ENCODE peak calls at places on chromosomes 16 and 17, in eight cellular contexts. X is astrocyte of the spinal cord; K is foreskin fibroblast; Z is lower leg skin; N is AG09309; D is fibroblast of lung; F is CD8-positive, alpha-beta T cell; B is upper lobe of right lung. G is an unnamed sample.

GRCh38 chr16:46649571-46649970 is 28.4 kb upstream of the SHCBP1 start:
- DNase-seq in X (peak), K (no peak), Z (no peak), N (no peak), D (peak), F (no peak), B (no peak), G (no peak)

GRCh38 chr16:80058236-80058635 is 457.7 kb upstream of the MAF start:
- DNase-seq in X (no peak), K (no peak), Z (peak), N (no peak), D (no peak), F (no peak), B (no peak), G (no peak)

GRCh38 chr17:41116292-41116691 is 1.9 kb downstream of the KRTAP4-11 start:
- DNase-seq in X (no peak), K (no peak), Z (no peak), N (no peak), D (no peak), F (no peak), B (no peak), G (no peak)

GRCh38 chr17:39450847-39451581 is at the start of gene MED1:
- DNase-seq in X (peak), K (peak), Z (peak), N (peak), D (peak), F (peak), B (peak), G (peak)

GRCh38 chr17:4666296-4666695 is 24.8 kb upstream of the ALOX15 start:
- DNase-seq in X (no peak), K (no peak), Z (no peak), N (no peak), D (no peak), F (no peak), B (no peak), G (no peak)

GRCh38 chr16:11142261-11142630 is 113.8 kb downstream of the SOCS1 start:
- DNase-seq in X (no peak), K (no peak), Z (no peak), N (no peak), D (no peak), F (no peak), B (no peak), G (no peak)

GRCh38 chr16:68116256-68116853 is 31.2 kb downstream of the NFATC3 start:
- DNase-seq in X (peak), K (peak), Z (no peak), N (peak), D (peak), F (no peak), B (no peak), G (no peak)

GRCh38 chr17:70288540-70289290 is 119.4 kb downstream of the KCNJ2 start:
- DNase-seq in X (no peak), K (no peak), Z (no peak), N (no peak), D (no peak), F (no peak), B (no peak), G (no peak)

GRCh38 chr17:68198931-68199836 is 48.7 kb upstream of the AMZ2 start:
- DNase-seq in X (peak), K (no peak), Z (no peak), N (no peak), D (no peak), F (no peak), B (no peak), G (no peak)
- H3K4me3 ChIP-seq in X (no peak), K (no peak), Z (no peak), N (no peak), D (no peak), F (peak), B (peak), G (peak)

GRCh38 chr16:85991856-85992255 is 92.9 kb downstream of the IRF8 start:
- DNase-seq in X (no peak), K (no peak), Z (no peak), N (no peak), D (no peak), F (no peak), B (peak), G (no peak)
- H3K4me3 ChIP-seq in X (no peak), K (no peak), Z (no peak), N (no peak), D (no peak), F (no peak), B (no peak), G (no peak)

GRCh38 chr17:7703584-7704574 is 1.1 kb upstream of the EFNB3 start:
- DNase-seq in X (peak), K (peak), Z (no peak), N (no peak), D (peak), F (no peak), B (no peak), G (peak)
- H3K4me3 ChIP-seq in X (no peak), K (peak), Z (no peak), N (peak), D (no peak), F (no peak), B (no peak), G (no peak)

DNA sequence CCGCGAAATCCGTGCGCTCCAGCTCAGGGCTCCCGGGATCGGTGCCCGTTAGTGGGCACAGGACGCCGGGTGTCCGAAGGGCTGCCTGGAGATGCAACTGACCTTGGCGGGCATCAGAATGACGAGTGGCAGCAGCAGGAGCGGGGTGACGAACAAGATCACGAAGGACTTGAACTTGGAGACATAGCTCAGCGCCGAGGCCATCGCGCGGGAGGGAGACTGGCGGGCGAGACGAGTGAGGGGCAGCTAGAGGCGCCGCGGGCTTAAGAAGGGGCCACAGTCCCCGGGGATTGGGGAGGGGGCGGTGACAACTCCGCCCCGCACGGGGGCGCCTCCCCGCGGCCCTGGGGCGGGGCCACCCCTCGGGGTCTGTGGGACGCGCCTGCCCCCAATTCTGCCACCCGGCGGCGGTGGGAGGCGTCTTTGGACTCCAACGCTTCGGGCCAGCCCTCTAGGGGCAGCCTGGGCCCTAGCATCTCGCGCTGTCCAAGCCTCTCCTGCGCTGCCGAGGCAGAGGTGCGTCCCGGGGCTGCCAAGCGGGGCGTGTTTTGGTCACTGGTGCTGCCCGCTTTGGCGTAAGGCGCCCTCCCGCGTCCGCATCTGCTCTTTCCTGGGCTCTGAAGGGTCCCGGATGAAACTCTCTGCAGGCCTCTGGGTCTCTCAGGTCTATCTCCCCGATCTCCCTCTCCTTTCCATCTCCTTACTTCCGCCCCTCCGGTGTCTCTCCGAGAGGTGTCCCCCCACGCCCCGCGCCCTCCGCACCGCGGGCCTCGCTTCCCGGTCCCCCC is at the start of gene SLC13A5:
- DNase-seq in X (no peak), K (no peak), Z (no peak), N (no peak), D (peak), F (no peak), B (no peak), G (no peak)
- H3K4me3 ChIP-seq in X (peak), K (no peak), Z (no peak), N (peak), D (no peak), F (peak), B (peak), G (no peak)

DNA sequence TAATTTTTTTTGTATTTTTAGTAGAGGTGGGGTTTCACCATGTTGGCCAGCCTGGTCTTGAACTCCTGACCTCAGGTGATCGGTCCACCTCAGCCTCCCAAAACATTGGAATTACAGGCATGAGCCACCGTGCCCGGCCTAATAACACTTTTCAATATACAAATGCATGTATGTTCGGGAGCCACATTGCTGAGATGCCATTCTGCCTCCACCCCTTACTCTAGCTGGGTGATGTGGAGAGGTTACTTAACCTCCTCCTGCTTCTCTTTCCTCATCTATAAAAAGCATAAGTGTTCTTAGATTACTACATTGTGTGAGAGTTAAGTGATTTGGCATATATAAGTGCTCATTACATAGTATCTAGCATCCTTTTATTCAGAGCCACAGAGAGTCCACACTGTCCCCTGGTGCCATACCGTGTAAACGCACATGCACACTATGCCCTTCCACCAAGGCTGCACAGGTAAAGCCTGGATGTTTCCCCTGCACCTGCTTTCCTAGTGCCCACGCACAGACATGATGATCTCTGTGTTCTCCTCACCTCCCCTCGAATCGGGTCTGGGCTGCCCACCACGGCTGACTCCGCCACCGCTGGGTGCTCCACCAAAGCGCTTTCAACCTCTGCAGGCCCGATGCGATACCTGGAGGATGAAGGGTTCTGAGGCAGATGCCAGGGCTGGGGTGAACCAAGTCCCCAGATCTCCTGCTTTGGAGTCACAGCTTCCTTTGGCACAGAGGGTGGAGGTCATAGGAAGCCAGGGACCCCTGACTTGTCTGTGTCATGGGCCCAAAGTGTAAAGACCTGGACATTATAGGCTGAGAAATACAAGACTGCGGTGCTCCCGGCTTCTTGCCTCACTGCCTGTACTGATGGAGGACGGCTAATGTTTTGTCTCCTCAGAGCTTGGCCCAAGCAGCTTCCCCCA is 49.0 kb upstream of the ACSM2B start:
- DNase-seq in X (no peak), K (no peak), Z (no peak), N (no peak), D (no peak), F (no peak), B (no peak), G (no peak)
- H3K4me3 ChIP-seq in X (no peak), K (no peak), Z (no peak), N (no peak), D (no peak), F (no peak), B (no peak), G (no peak)

DNA sequence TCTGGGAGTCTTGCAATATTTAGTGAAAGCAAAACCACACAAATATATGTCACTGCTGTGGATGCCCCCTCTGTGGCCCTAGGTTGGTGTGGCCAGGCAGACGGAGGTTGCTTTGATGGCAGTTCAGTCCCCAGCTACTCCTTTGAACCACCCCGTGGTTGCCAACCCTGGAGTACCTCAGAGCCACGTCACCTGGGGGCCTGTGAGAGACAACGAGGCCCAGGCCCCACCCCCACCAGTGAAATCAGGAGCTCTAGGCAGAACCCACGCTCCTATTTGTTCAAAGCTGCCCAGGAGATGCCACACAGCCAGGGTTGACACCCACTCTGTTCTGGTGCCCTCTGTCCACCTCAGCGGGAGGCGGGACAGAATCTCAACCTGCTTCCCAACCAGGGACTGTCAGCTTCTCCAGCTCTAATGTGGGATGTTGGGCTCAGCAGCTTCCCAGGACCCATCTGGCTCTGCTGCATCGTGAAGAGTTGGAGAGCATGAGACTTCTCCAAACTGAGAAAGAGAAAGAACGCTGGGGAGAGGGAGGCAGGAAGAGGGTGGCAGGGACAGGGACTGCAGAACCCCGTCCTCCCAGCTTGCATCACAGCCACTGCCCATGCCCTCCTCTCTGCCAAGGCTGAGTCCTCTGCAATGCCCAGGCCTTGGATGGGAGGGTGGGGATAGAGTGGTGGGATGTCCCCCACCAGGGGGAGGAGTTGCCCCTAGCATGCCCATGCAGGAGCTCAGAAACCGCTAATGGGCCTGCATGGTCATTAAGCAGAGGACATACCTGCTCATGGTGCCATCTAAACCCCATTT is 81.8 kb downstream of the C16orf78 start:
- DNase-seq in X (no peak), K (no peak), Z (no peak), N (no peak), D (no peak), F (no peak), B (peak), G (peak)
- H3K4me3 ChIP-seq in X (no peak), K (no peak), Z (no peak), N (no peak), D (no peak), F (no peak), B (no peak), G (no peak)

G was measured in Caco-2.